ENCODE peak calls at places on chromosomes 7 and 10, in five cellular contexts. G is T-helper 1 cell; B is foreskin fibroblast; U is germinal center; H is stimulated activated CD4-positive, alpha-beta T cell treated with anti-CD3 and anti-CD28 coated beads, TNF-alpha, amount 100 ng/mL, for 24 hours. A is an unnamed sample.

GRCh38 chr7:6413637-6414036 is 34.1 kb downstream of the DAGLB start:
- DNase-seq in G (no peak), B (no peak), U (no peak), H (no peak), A (no peak)

GRCh38 chr10:80497187-80498038 is 40.3 kb upstream of the SH2D4B start:
- DNase-seq in G (no peak), B (peak), U (no peak), H (no peak), A (no peak)

GRCh38 chr7:72335561-72336381 is 76.4 kb downstream of the CALN1 start:
- DNase-seq in G (no peak), B (no peak), U (no peak), H (no peak), A (no peak)

GRCh38 chr7:130899638-130900401 is 165.8 kb upstream of the KLF14 start:
- DNase-seq in G (no peak), B (no peak), U (no peak), H (no peak), A (no peak)

GRCh38 chr10:101694056-101694673 is 805 bp downstream of the FBXW4 start:
- DNase-seq in G (peak), B (peak), U (peak), H (peak), A (peak)

GRCh38 chr10:80528901-80529300 is 8.8 kb upstream of the SH2D4B start:
- DNase-seq in G (no peak), B (no peak), U (no peak), H (no peak), A (no peak)

GRCh38 chr10:14137391-14137790 is 193.3 kb downstream of the FRMD4A start:
- DNase-seq in G (no peak), B (no peak), U (no peak), H (no peak), A (no peak)

GRCh38 chr7:120996333-120996982 is 7.9 kb downstream of the CPED1 start:
- DNase-seq in G (peak), B (peak), U (peak), H (no peak), A (peak)

GRCh38 chr7:128259131-128260056 is 18.3 kb downstream of the LEP start:
- DNase-seq in G (no peak), B (peak), U (no peak), H (no peak), A (no peak)

GRCh38 chr7:42198974-42199668 is 37.9 kb downstream of the GLI3 start:
- DNase-seq in G (no peak), B (no peak), U (no peak), H (no peak), A (no peak)